ENCODE peak calls at places on chromosomes 13 and 19, in five cellular contexts. R is GM12878, V is HCT116, S is HepG2, Z is K562. P is an unnamed sample.

GRCh38 chr19:50326101-50326664 is 3.0 kb downstream of the KCNC3 start:
- DNase-seq in R (no peak), V (no peak), S (no peak), Z (peak), P (no peak)

GRCh38 chr13:95229855-95230254 is 71.4 kb downstream of the ABCC4 start:
- DNase-seq in R (no peak), S (no peak), V (no peak), Z (no peak), P (no peak)

GRCh38 chr13:64158910-64159309 is 2743.3 kb upstream of the PCDH20 start:
- DNase-seq in V (no peak), Z (no peak), R (no peak), S (no peak), P (peak)

GRCh38 chr13:30308548-30308947 is 1.2 kb upstream of the KATNAL1 start:
- DNase-seq in S (no peak), Z (peak), V (no peak), R (no peak), P (no peak)

GRCh38 chr13:30108216-30108912 is 199.0 kb downstream of the KATNAL1 start:
- DNase-seq in R (no peak), V (no peak), Z (no peak), S (no peak), P (no peak)

GRCh38 chr19:38733493-38734175 is 10.6 kb downstream of the CAPN12 start:
- DNase-seq in S (no peak), V (no peak), R (no peak), Z (no peak), P (no peak)

GRCh38 chr19:42295831-42296525 is 6.0 kb upstream of the PRR19 start:
- DNase-seq in S (peak), R (peak), V (peak), Z (peak), P (peak)

GRCh38 chr19:54162241-54162805 is 2.8 kb upstream of the LENG1 start:
- DNase-seq in Z (peak), V (peak), S (no peak), R (no peak), P (peak)

GRCh38 chr19:51131780-51132680 is 7.3 kb downstream of the SIGLEC9 start:
- DNase-seq in Z (peak), R (no peak), S (no peak), V (peak), P (peak)

GRCh38 chr19:13022111-13022858 is 27.0 kb downstream of the NFIX start:
- DNase-seq in V (no peak), R (no peak), Z (no peak), S (no peak), P (no peak)

GRCh38 chr19:18102916-18103542 is 5.5 kb downstream of the MAST3 start:
- DNase-seq in V (no peak), S (no peak), Z (no peak), R (no peak), P (no peak)

GRCh38 chr19:13398780-13399726 is 107.2 kb downstream of the CACNA1A start:
- DNase-seq in S (no peak), R (no peak), V (peak), Z (peak), P (no peak)

DNA sequence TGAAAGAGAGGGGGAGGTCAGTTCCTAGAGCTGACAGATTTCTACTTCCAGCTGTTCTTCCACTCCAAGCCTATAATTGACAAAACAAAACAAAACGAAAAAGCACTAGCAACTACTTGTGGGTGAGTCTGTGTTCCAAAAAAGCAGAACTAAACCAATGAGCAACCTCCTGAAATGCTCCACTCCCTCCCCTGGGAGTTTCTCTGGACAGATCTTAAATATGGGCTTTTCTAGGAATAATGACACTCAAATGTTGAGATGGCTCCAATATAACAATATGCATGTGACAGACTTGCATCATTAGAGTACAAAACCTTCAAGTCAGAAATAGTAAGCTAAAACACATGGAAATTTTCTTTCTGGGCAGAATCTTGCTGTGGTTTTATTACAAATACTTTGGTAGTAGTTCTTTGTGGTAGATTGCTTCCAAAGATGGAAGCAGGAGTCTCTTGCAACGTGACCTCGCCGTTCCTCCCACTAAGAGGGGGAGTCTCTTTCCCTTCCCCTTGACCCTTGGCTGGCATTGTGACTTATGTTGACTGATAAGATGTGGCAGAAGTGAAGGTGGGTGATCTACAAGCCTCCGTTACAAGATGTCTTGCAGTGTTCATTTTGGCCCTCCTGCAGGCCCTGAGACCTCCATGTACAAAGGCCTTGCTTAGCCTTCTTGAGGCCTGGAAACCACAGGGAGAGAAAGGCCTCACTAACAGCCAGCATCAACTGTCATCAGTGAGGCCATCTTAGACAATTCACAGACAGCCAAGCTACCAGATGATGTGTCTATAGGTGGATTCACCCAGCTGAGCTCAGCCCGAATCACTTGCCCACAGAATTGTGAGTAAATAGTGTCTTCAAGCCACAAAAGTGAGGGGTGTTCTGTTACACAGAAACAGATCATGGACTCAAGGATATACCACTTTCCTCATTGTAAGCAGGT is 173.1 kb upstream of the RFC3 start:
- DNase-seq in S (no peak), R (no peak), V (no peak), Z (no peak), P (no peak)
- TF ChIP-seq ZBTB33 in S (no peak), R (no peak), V (no peak), Z (no peak), P (no peak)

GRCh38 chr13:73941752-73942151 is 192.5 kb downstream of the KLF12 start:
- DNase-seq in V (no peak), S (no peak), Z (no peak), R (no peak), P (no peak)
- TF ChIP-seq ZBTB33 in V (no peak), S (no peak), Z (no peak), R (no peak), P (no peak)

GRCh38 chr19:47230921-47231214 is at the start of gene BBC3:
- DNase-seq in S (no peak), V (no peak), Z (no peak), R (no peak), P (no peak)

GRCh38 chr19:47231215-47232054 is 436 bp upstream of the BBC3 start:
- DNase-seq in Z (peak), S (peak), V (no peak), R (peak), P (peak)

GRCh38 chr19:47228937-47229673 is 1.9 kb downstream of the BBC3 start:
- DNase-seq in V (no peak), S (peak), R (no peak), Z (no peak), P (no peak)

GRCh38 chr19:47229674-47230121 is 1.3 kb downstream of the BBC3 start:
- DNase-seq in V (no peak), R (no peak), S (no peak), Z (no peak), P (peak)

GRCh38 chr19:47230122-47230920 is 678 bp downstream of the BBC3 start:
- DNase-seq in V (no peak), R (no peak), Z (peak), S (peak), P (peak)
- TF ChIP-seq ZBTB33 in V (no peak), R (no peak), Z (no peak), S (no peak), P (no peak)

GRCh38 chr19:34430738-34431625 is 2.8 kb downstream of the UBA2 start:
- DNase-seq in V (peak), S (peak), R (no peak), Z (peak), P (peak)
- TF ChIP-seq ZBTB33 in V (no peak), S (no peak), R (no peak), Z (no peak), P (no peak)